ENCODE peak calls at places on chromosomes 7 and 10, in five cellular contexts. One of them, this sample, is unnamed.

GRCh38 chr7:2508327-2509231 is 11.0 kb upstream of the LFNG start:
- DNase-seq in AG04450: no peak
- DNase-seq in NCI-H510A treated with DMSO at 0.1 percent for 48 hours: peak; percentile 96
- DNase-seq in NCI-H345: no peak
- DNase-seq in upper lobe of left lung: peak; percentile 57
- DNase-seq in this sample: peak; percentile 87

GRCh38 chr7:1844336-1844955 is 174.4 kb downstream of the ELFN1 start:
- DNase-seq in AG04450: no peak
- DNase-seq in NCI-H510A treated with DMSO at 0.1 percent for 48 hours: no peak
- DNase-seq in NCI-H345: no peak
- DNase-seq in upper lobe of left lung: no peak
- DNase-seq in this sample: no peak

GRCh38 chr7:158707610-158708009 is 3.0 kb upstream of the NCAPG2 start:
- DNase-seq in AG04450: no peak
- DNase-seq in NCI-H510A treated with DMSO at 0.1 percent for 48 hours: no peak
- DNase-seq in NCI-H345: no peak
- DNase-seq in upper lobe of left lung: no peak
- DNase-seq in this sample: no peak

GRCh38 chr10:62916157-62916603 is 100.0 kb upstream of the EGR2 start:
- DNase-seq in AG04450: no peak
- DNase-seq in NCI-H510A treated with DMSO at 0.1 percent for 48 hours: no peak
- DNase-seq in NCI-H345: no peak
- DNase-seq in upper lobe of left lung: no peak
- DNase-seq in this sample: no peak

GRCh38 chr10:4130685-4131084 is 345.7 kb upstream of the KLF6 start:
- DNase-seq in AG04450: no peak
- DNase-seq in NCI-H510A treated with DMSO at 0.1 percent for 48 hours: no peak
- DNase-seq in NCI-H345: no peak
- DNase-seq in upper lobe of left lung: peak; percentile 32
- DNase-seq in this sample: no peak

GRCh38 chr7:149875396-149875795 is 1.6 kb downstream of the ATP6V0E2 start:
- DNase-seq in AG04450: no peak
- DNase-seq in NCI-H510A treated with DMSO at 0.1 percent for 48 hours: no peak
- DNase-seq in NCI-H345: no peak
- DNase-seq in upper lobe of left lung: peak; percentile 19
- DNase-seq in this sample: no peak

GRCh38 chr7:40937879-40938278 is 765.0 kb downstream of the INHBA start:
- DNase-seq in AG04450: no peak
- DNase-seq in NCI-H510A treated with DMSO at 0.1 percent for 48 hours: no peak
- DNase-seq in NCI-H345: no peak
- DNase-seq in upper lobe of left lung: no peak
- DNase-seq in this sample: no peak

GRCh38 chr7:39922580-39922979 is 27.5 kb upstream of the CDK13 start:
- DNase-seq in AG04450: no peak
- DNase-seq in NCI-H510A treated with DMSO at 0.1 percent for 48 hours: no peak
- DNase-seq in NCI-H345: no peak
- DNase-seq in upper lobe of left lung: no peak
- DNase-seq in this sample: no peak

GRCh38 chr10:126016156-126016805 is 119.9 kb downstream of the FANK1 start:
- DNase-seq in AG04450: no peak
- DNase-seq in NCI-H510A treated with DMSO at 0.1 percent for 48 hours: no peak
- DNase-seq in NCI-H345: no peak
- DNase-seq in upper lobe of left lung: no peak
- DNase-seq in this sample: no peak

GRCh38 chr7:80584778-80585177 is 53.7 kb upstream of the CD36 start:
- DNase-seq in AG04450: no peak
- DNase-seq in NCI-H510A treated with DMSO at 0.1 percent for 48 hours: no peak
- DNase-seq in NCI-H345: no peak
- DNase-seq in upper lobe of left lung: peak; percentile 64
- DNase-seq in this sample: no peak

GRCh38 chr10:86658261-86658741 is 4.0 kb downstream of the OPN4 start:
- DNase-seq in AG04450: no peak
- DNase-seq in NCI-H510A treated with DMSO at 0.1 percent for 48 hours: no peak
- DNase-seq in NCI-H345: no peak
- DNase-seq in upper lobe of left lung: no peak
- DNase-seq in this sample: no peak

GRCh38 chr7:69919712-69920111 is 321.4 kb downstream of the AUTS2 start:
- DNase-seq in AG04450: no peak
- DNase-seq in NCI-H510A treated with DMSO at 0.1 percent for 48 hours: no peak
- DNase-seq in NCI-H345: no peak
- DNase-seq in upper lobe of left lung: no peak
- DNase-seq in this sample: no peak

GRCh38 chr10:66167816-66168215 is 758.0 kb upstream of the LRRTM3 start:
- DNase-seq in AG04450: no peak
- DNase-seq in NCI-H510A treated with DMSO at 0.1 percent for 48 hours: no peak
- DNase-seq in NCI-H345: no peak
- DNase-seq in upper lobe of left lung: no peak
- DNase-seq in this sample: no peak

GRCh38 chr10:62047960-62048383 is 146.5 kb downstream of the ARID5B start:
- DNase-seq in AG04450: no peak
- DNase-seq in NCI-H510A treated with DMSO at 0.1 percent for 48 hours: peak; percentile 24
- DNase-seq in NCI-H345: no peak
- DNase-seq in upper lobe of left lung: peak; percentile 65
- DNase-seq in this sample: no peak

GRCh38 chr10:122441961-122442360 is 12.5 kb upstream of the ARMS2 start:
- DNase-seq in AG04450: no peak
- DNase-seq in NCI-H510A treated with DMSO at 0.1 percent for 48 hours: no peak
- DNase-seq in NCI-H345: no peak
- DNase-seq in upper lobe of left lung: no peak
- DNase-seq in this sample: no peak

GRCh38 chr10:485776-486572 is 203.5 kb downstream of the DIP2C start:
- DNase-seq in AG04450: no peak
- DNase-seq in NCI-H510A treated with DMSO at 0.1 percent for 48 hours: no peak
- DNase-seq in NCI-H345: peak; percentile 46
- DNase-seq in upper lobe of left lung: no peak
- DNase-seq in this sample: no peak

GRCh38 chr7:157515342-157516041 is 178.7 kb downstream of the DNAJB6 start:
- DNase-seq in AG04450: no peak
- DNase-seq in NCI-H510A treated with DMSO at 0.1 percent for 48 hours: no peak
- DNase-seq in NCI-H345: no peak
- DNase-seq in upper lobe of left lung: no peak
- DNase-seq in this sample: no peak

This sample was measured in CD4-positive, CD25-positive, alpha-beta regulatory T cell.